ENCODE peak calls at places on chromosome 7, in six cellular contexts. Z is hepatocyte, U is GM23248, D is aorta, K is stomach, E is A673. Q is an unnamed sample. For H3K27me3, the result is how much of the 10 kb centered on the place peaks cover.

GRCh38 chr7:107167483-107168232 is 1.1 kb upstream of the HBP1 start:
- DNase-seq in Z (peak), U (peak), E (peak), K (peak), D (peak), Q (peak)

GRCh38 chr7:82081644-82082224 is 311.9 kb upstream of the HGF start:
- DNase-seq in U (no peak), Z (no peak), D (no peak), E (no peak), K (no peak), Q (no peak)

GRCh38 chr7:39609462-39610149 is 13.8 kb upstream of the RALA start:
- DNase-seq in K (no peak), E (no peak), Z (peak), U (peak), D (peak), Q (no peak)

GRCh38 chr7:15280078-15280734 is 281.6 kb downstream of the AGMO start:
- DNase-seq in K (no peak), U (peak), Z (no peak), E (no peak), D (peak), Q (no peak)

GRCh38 chr7:71236488-71237179 is 104.7 kb downstream of the GALNT17 start:
- DNase-seq in E (no peak), Z (no peak), U (no peak), D (no peak), K (no peak), Q (no peak)

GRCh38 chr7:90446137-90446899 is 23.1 kb upstream of the PTTG1IP2 start:
- DNase-seq in Z (no peak), E (no peak), D (no peak), K (no peak), U (no peak), Q (no peak)

GRCh38 chr7:99407849-99408346 is 499 bp downstream of the PDAP1 start:
- DNase-seq in D (peak), K (peak), E (peak), U (peak), Z (peak), Q (no peak)

GRCh38 chr7:134315679-134316538 is 821 bp downstream of the SLC35B4 start:
- DNase-seq in Z (peak), D (no peak), U (peak), K (no peak), E (peak), Q (no peak)

GRCh38 chr7:3159039-3159438 is 115.4 kb upstream of the CARD11 start:
- DNase-seq in E (no peak), K (no peak), D (no peak), Z (no peak), U (no peak), Q (no peak)

GRCh38 chr7:105794741-105795729 is 81.4 kb downstream of the ATXN7L1 start:
- DNase-seq in Z (no peak), U (peak), E (no peak), K (no peak), D (no peak), Q (no peak)

GRCh38 chr7:79298145-79298760 is 155.2 kb downstream of the MAGI2 start:
- DNase-seq in D (no peak), E (peak), U (peak), Z (peak), K (no peak), Q (peak)

GRCh38 chr7:51278797-51279196 is 37.8 kb downstream of the COBL start:
- DNase-seq in K (no peak), D (no peak), U (no peak), Z (no peak), E (no peak), Q (no peak)

GRCh38 chr7:91288208-91288824 is 24.1 kb downstream of the FZD1 start:
- DNase-seq in Z (peak), D (no peak), E (peak), K (peak), U (peak), Q (no peak)

GRCh38 chr7:47308808-47309207 is 273.1 kb downstream of the TNS3 start:
- DNase-seq in D (no peak), Z (no peak), K (no peak), E (no peak), U (no peak), Q (no peak)

GRCh38 chr7:28625446-28625845 is 213.1 kb downstream of the CREB5 start:
- DNase-seq in E (no peak), K (no peak), D (no peak), U (no peak), Z (no peak), Q (no peak)

GRCh38 chr7:129947701-129948100 is 5.1 kb downstream of the UBE2H start:
- DNase-seq in E (no peak), K (no peak), D (no peak), U (peak), Z (no peak), Q (no peak)

GRCh38 chr7:73341877-73342276 is 13.9 kb downstream of the FKBP6 start:
- DNase-seq in D (no peak), E (peak), K (no peak), U (peak), Z (peak), Q (no peak)

GRCh38 chr7:66355762-66356161 is 150.6 kb downstream of the TPST1 start:
- DNase-seq in E (no peak), D (no peak), K (no peak), Z (no peak), U (peak), Q (no peak)

GRCh38 chr7:107874605-107875446 is 16.2 kb upstream of the DLD start:
- DNase-seq in K (peak), D (no peak), E (peak), U (peak), Z (peak), Q (peak)

GRCh38 chr7:26153246-26153822 is 1.3 kb downstream of the NFE2L3 start:
- DNase-seq in E (no peak), U (no peak), Z (no peak), K (no peak), D (no peak), Q (no peak)

GRCh38 chr7:3893151-3893788 is 592.2 kb downstream of the SDK1 start:
- DNase-seq in D (no peak), E (no peak), U (no peak), K (no peak), Z (no peak), Q (no peak)

GRCh38 chr7:28558236-28558635 is 145.9 kb downstream of the CREB5 start:
- DNase-seq in U (no peak), Z (no peak), E (no peak), K (no peak), D (no peak), Q (no peak)

GRCh38 chr7:83111391-83111790 is 51.3 kb downstream of the PCLO start:
- DNase-seq in E (no peak), U (no peak), Z (no peak), K (no peak), D (no peak), Q (no peak)

GRCh38 chr7:2760098-2760889 is 72.3 kb downstream of the AMZ1 start:
- DNase-seq in U (peak), D (peak), K (peak), Z (peak), E (peak), Q (peak)

GRCh38 chr7:103962070-103962469 is 27.4 kb downstream of the RELN start:
- DNase-seq in D (no peak), E (no peak), U (no peak), Z (no peak), K (no peak), Q (no peak)

GRCh38 chr7:30184804-30185487 is 50.2 kb downstream of the MTURN start:
- DNase-seq in K (no peak), E (no peak), D (no peak), Z (no peak), U (no peak), Q (no peak)

GRCh38 chr7:16989883-16990413 is 108.2 kb upstream of the AGR3 start:
- DNase-seq in D (no peak), U (peak), E (peak), K (peak), Z (peak), Q (peak)

GRCh38 chr7:123351027-123351426 is 151.3 kb upstream of the SLC13A1 start:
- DNase-seq in U (no peak), E (no peak), Z (no peak), K (no peak), D (no peak), Q (no peak)

GRCh38 chr7:2431260-2431867 is 28.0 kb downstream of the CHST12 start:
- DNase-seq in K (no peak), Z (no peak), E (peak), D (no peak), U (peak), Q (no peak)

GRCh38 chr7:137658194-137658900 is 188.4 kb downstream of the DGKI start:
- DNase-seq in Z (no peak), D (no peak), K (no peak), U (no peak), E (no peak), Q (no peak)

GRCh38 chr7:15007507-15007906 is 105.0 kb upstream of the DGKB start:
- DNase-seq in E (peak), K (no peak), U (no peak), D (no peak), Z (peak), Q (no peak)

GRCh38 chr7:28328822-28329615 is 83.3 kb upstream of the CREB5 start:
- DNase-seq in E (no peak), U (no peak), D (no peak), Z (no peak), K (no peak), Q (no peak)

GRCh38 chr7:22166928-22167327 is 190.0 kb downstream of the RAPGEF5 start:
- DNase-seq in K (no peak), D (no peak), U (no peak), E (no peak), Z (no peak), Q (no peak)

GRCh38 chr7:81462672-81463071 is 307.2 kb downstream of the HGF start:
- DNase-seq in D (no peak), E (no peak), U (peak), Z (no peak), K (no peak), Q (no peak)

GRCh38 chr7:155439311-155440017 is 18.5 kb upstream of the EN2 start:
- DNase-seq in U (no peak), K (no peak), Z (no peak), D (peak), E (no peak), Q (no peak)
- H3K27me3 ChIP-seq in U (under half), K (under half), Z (half or more), D (under half), E (half or more), Q (under half)

DNA sequence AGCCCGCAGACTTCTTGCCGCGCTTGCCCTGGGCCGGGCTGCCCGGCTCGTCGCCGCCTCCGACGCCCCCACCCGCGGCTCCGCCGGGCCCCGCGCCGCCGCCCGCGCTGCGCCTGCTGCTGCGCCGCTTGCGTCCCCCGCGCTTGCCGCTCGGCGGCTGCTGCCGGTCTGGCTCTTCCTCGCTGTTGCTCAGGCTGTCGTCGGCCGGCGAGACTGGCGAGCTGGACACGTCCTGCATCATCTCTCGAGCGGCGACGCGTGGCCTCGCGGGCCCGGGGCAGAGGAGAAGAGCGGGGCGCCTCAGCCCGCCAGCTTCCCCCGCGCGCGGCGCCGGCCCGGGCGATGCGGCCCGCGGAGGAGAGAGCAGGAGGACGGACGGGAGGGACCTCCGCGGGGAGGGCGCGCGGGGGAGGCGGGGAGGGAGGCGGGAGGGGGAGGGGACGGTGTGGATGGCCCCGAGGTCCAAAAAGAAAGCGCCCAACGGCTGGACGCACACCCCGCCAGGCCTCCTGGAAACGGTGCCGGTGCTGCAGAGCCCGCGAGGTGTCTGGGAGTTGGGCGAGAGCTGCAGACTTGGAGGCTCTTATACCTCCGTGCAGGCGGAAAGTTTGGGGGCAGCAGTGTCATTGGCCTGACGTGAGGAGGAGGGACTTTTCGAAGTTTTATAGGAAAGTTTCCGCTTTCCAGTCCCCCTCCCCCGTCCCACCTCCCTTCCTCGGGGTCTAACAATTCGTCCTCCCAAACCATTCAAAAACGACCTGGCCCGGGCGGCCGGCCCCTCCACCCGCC is at the start of gene TWIST1:
- DNase-seq in K (no peak), Z (peak), E (peak), U (peak), D (peak), Q (no peak)
- H3K27me3 ChIP-seq in K (under half), Z (half or more), E (under half), U (under half), D (under half), Q (under half)

DNA sequence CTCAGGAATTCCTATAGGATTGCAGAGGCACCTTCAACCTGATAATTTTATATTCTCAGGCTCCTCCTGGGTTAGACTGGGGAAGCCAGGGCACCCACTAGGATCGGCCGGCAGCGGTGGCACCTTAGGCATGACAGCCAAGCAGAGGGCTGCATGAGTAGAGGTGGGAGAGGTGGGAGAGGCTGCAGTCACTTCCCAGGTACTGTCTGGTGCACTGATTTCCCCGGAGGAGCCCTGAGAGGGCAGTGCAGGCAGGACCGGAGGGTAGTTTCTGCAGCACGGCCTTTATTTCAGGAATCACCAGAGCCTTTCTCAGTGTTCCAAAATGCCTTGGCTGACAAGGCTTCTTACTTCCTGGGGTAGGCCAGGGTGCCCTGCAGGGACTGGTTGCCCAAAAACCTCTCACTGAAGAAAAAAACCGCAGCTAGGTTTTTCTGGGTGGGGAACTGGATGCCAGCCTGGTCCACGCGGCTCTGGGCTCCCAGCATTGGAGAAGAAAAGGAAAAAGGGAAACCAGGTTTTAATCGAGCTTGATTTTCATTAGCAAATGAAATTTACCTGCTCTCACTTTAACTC is 3.6 kb upstream of the HOXA13 start:
- DNase-seq in K (no peak), U (no peak), D (peak), Z (no peak), E (no peak), Q (no peak)
- H3K27me3 ChIP-seq in K (half or more), U (under half), D (under half), Z (half or more), E (half or more), Q (under half)

GRCh38 chr7:151888079-151888673 is 11.3 kb upstream of the PRKAG2 start:
- DNase-seq in D (no peak), E (peak), Z (no peak), K (no peak), U (no peak), Q (no peak)
- H3K27me3 ChIP-seq in D (under half), E (under half), Z (under half), K (under half), U (half or more), Q (under half)

GRCh38 chr7:114652041-114652440 is 237.4 kb downstream of the FOXP2 start:
- DNase-seq in Z (no peak), U (no peak), K (no peak), E (no peak), D (no peak), Q (no peak)
- H3K27me3 ChIP-seq in Z (under half), U (under half), K (under half), E (under half), D (under half), Q (under half)

GRCh38 chr7:96246972-96247371 is 74.9 kb downstream of the SLC25A13 start:
- DNase-seq in D (no peak), U (no peak), E (no peak), K (no peak), Z (no peak), Q (no peak)
- H3K27me3 ChIP-seq in D (under half), U (under half), E (under half), K (under half), Z (under half), Q (under half)

DNA sequence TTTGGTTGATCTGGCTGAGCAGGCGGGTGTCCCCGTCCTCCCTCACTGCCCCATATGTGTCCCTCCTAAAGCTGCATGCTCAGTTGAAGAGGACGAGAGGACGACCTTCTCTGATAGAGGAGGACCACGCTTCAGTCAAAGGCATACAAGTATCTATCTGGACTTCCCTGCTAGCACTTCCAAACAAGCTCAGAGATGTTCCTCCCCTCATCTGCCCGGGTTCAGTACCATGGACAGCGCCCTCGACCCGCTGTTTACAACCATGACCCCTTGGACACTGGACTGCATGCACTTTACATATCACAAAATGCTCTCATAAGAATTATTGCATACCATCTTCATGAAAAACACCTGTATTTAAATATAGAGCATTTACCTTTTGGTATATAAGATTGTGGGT is 26.9 kb upstream of the TRIM56 start:
- DNase-seq in K (peak), Z (peak), D (peak), U (peak), E (peak), Q (no peak)
- H3K27me3 ChIP-seq in K (under half), Z (under half), D (under half), U (half or more), E (under half), Q (under half)

GRCh38 chr7:156096806-156097538 is 284.7 kb upstream of the SHH start:
- DNase-seq in D (no peak), Z (no peak), E (no peak), K (no peak), U (no peak), Q (no peak)

GRCh38 chr7:156094350-156095146 is 282.3 kb upstream of the SHH start:
- DNase-seq in U (no peak), Z (no peak), D (no peak), E (no peak), K (no peak), Q (no peak)

GRCh38 chr7:156092307-156092706 is 280.0 kb upstream of the SHH start:
- DNase-seq in E (no peak), K (no peak), D (no peak), Z (no peak), U (no peak), Q (no peak)

GRCh38 chr7:156099085-156099484 is 286.8 kb upstream of the SHH start:
- DNase-seq in D (peak), Z (no peak), U (no peak), K (no peak), E (no peak), Q (no peak)

GRCh38 chr7:156095908-156096539 is 283.8 kb upstream of the SHH start:
- DNase-seq in U (no peak), Z (no peak), K (no peak), D (no peak), E (no peak), Q (no peak)
- H3K27me3 ChIP-seq in U (under half), Z (under half), K (under half), D (under half), E (under half), Q (under half)

Q was measured in Panc1.